ENCODE peak calls at places on chromosomes 13 and 19, in six cellular contexts. One of them, this sample, is unnamed.

GRCh38 chr13:50379584-50379983 is 364.3 kb downstream of the KCNRG start:
- DNase-seq in spleen: no peak
- DNase-seq in left ventricle myocardium inferior: no peak
- DNase-seq in omental fat pad: no peak
- DNase-seq in tibial nerve: no peak
- DNase-seq in endodermal cell: no peak
- DNase-seq in this sample: no peak

GRCh38 chr19:41792513-41793413 is 3.6 kb upstream of the CEACAM3 start:
- DNase-seq in endodermal cell: peak; percentile 85
- DNase-seq in spleen: peak; percentile 90
- DNase-seq in tibial nerve: no peak
- DNase-seq in left ventricle myocardium inferior: peak; percentile 27
- DNase-seq in omental fat pad: no peak
- DNase-seq in this sample: peak; percentile 49

GRCh38 chr19:35347171-35347929 is at the start of gene FFAR1:
- DNase-seq in spleen: peak; percentile 81
- DNase-seq in endodermal cell: peak; percentile 13
- DNase-seq in tibial nerve: no peak
- DNase-seq in left ventricle myocardium inferior: no peak
- DNase-seq in omental fat pad: peak; percentile 18
- DNase-seq in this sample: peak; percentile 78

GRCh38 chr13:85148009-85148408 is 651.2 kb downstream of the SLITRK6 start:
- DNase-seq in spleen: no peak
- DNase-seq in omental fat pad: no peak
- DNase-seq in tibial nerve: no peak
- DNase-seq in left ventricle myocardium inferior: no peak
- DNase-seq in endodermal cell: peak; percentile 48
- DNase-seq in this sample: no peak

GRCh38 chr13:96223231-96223630 is 133.3 kb downstream of the HS6ST3 start:
- DNase-seq in omental fat pad: no peak
- DNase-seq in left ventricle myocardium inferior: peak; percentile 14
- DNase-seq in endodermal cell: no peak
- DNase-seq in spleen: no peak
- DNase-seq in tibial nerve: no peak
- DNase-seq in this sample: no peak

GRCh38 chr13:90947976-90948375 is 399.5 kb upstream of the MIR17HG start:
- DNase-seq in omental fat pad: no peak
- DNase-seq in tibial nerve: no peak
- DNase-seq in spleen: no peak
- DNase-seq in left ventricle myocardium inferior: no peak
- DNase-seq in endodermal cell: no peak
- DNase-seq in this sample: no peak

GRCh38 chr13:51856027-51856736 is 5.6 kb upstream of the CCDC70 start:
- DNase-seq in omental fat pad: no peak
- DNase-seq in spleen: no peak
- DNase-seq in left ventricle myocardium inferior: no peak
- DNase-seq in tibial nerve: no peak
- DNase-seq in endodermal cell: no peak
- DNase-seq in this sample: no peak

GRCh38 chr19:428144-428543 is 19.2 kb upstream of the C2CD4C start:
- DNase-seq in left ventricle myocardium inferior: no peak
- DNase-seq in endodermal cell: no peak
- DNase-seq in spleen: no peak
- DNase-seq in tibial nerve: no peak
- DNase-seq in omental fat pad: no peak
- DNase-seq in this sample: no peak

GRCh38 chr13:81565849-81566248 is 1224.9 kb upstream of the SPRY2 start:
- DNase-seq in omental fat pad: no peak
- DNase-seq in endodermal cell: no peak
- DNase-seq in tibial nerve: no peak
- DNase-seq in left ventricle myocardium inferior: no peak
- DNase-seq in spleen: no peak
- DNase-seq in this sample: no peak

GRCh38 chr19:46067691-46068090 is 26.9 kb upstream of the IGFL4 start:
- DNase-seq in left ventricle myocardium inferior: no peak
- DNase-seq in tibial nerve: no peak
- DNase-seq in omental fat pad: no peak
- DNase-seq in spleen: no peak
- DNase-seq in endodermal cell: no peak
- DNase-seq in this sample: no peak

GRCh38 chr13:46698910-46699460 is 98.0 kb downstream of the ESD start:
- DNase-seq in spleen: no peak
- DNase-seq in endodermal cell: no peak
- DNase-seq in tibial nerve: no peak
- DNase-seq in left ventricle myocardium inferior: no peak
- DNase-seq in omental fat pad: no peak
- DNase-seq in this sample: no peak

GRCh38 chr19:34994643-34995471 is 5.3 kb upstream of the GRAMD1A start:
- DNase-seq in endodermal cell: peak; percentile 32
- DNase-seq in omental fat pad: no peak
- DNase-seq in tibial nerve: no peak
- DNase-seq in left ventricle myocardium inferior: no peak
- DNase-seq in spleen: peak; percentile 73
- DNase-seq in this sample: no peak

GRCh38 chr13:66069570-66069969 is 1160.6 kb downstream of the PCDH9 start:
- DNase-seq in tibial nerve: no peak
- DNase-seq in omental fat pad: no peak
- DNase-seq in left ventricle myocardium inferior: no peak
- DNase-seq in endodermal cell: no peak
- DNase-seq in spleen: no peak
- DNase-seq in this sample: no peak

GRCh38 chr13:113863511-113864302 is at the start of gene GAS6:
- DNase-seq in left ventricle myocardium inferior: peak; percentile 82
- DNase-seq in spleen: no peak
- DNase-seq in omental fat pad: peak; percentile 17
- DNase-seq in tibial nerve: no peak
- DNase-seq in endodermal cell: peak; percentile 78
- DNase-seq in this sample: peak; percentile 49

GRCh38 chr13:103097366-103097928 is 31.2 kb upstream of the SLC10A2 start:
- DNase-seq in endodermal cell: no peak
- DNase-seq in left ventricle myocardium inferior: no peak
- DNase-seq in tibial nerve: no peak
- DNase-seq in omental fat pad: no peak
- DNase-seq in spleen: no peak
- DNase-seq in this sample: no peak

GRCh38 chr13:22214184-22214583 is 543.3 kb downstream of the FGF9 start:
- DNase-seq in omental fat pad: no peak
- DNase-seq in tibial nerve: no peak
- DNase-seq in endodermal cell: no peak
- DNase-seq in spleen: no peak
- DNase-seq in left ventricle myocardium inferior: no peak
- DNase-seq in this sample: no peak

GRCh38 chr19:50224986-50225747 is 21.7 kb downstream of the MYH14 start:
- DNase-seq in tibial nerve: no peak
- DNase-seq in omental fat pad: no peak
- DNase-seq in endodermal cell: no peak
- DNase-seq in spleen: no peak
- DNase-seq in left ventricle myocardium inferior: peak; percentile 50
- DNase-seq in this sample: no peak

GRCh38 chr13:63481334-63481733 is 2065.7 kb upstream of the PCDH20 start:
- DNase-seq in spleen: no peak
- DNase-seq in omental fat pad: no peak
- DNase-seq in left ventricle myocardium inferior: no peak
- DNase-seq in endodermal cell: no peak
- DNase-seq in tibial nerve: no peak
- DNase-seq in this sample: no peak

GRCh38 chr19:55257461-55258411 is 1.1 kb downstream of the PPP6R1 start:
- DNase-seq in omental fat pad: no peak
- DNase-seq in endodermal cell: peak; percentile 68
- DNase-seq in tibial nerve: no peak
- DNase-seq in left ventricle myocardium inferior: no peak
- DNase-seq in spleen: peak; percentile 83
- DNase-seq in this sample: no peak

GRCh38 chr19:4304509-4305252 is at the start of gene FSD1:
- DNase-seq in left ventricle myocardium inferior: no peak
- DNase-seq in spleen: no peak
- DNase-seq in omental fat pad: no peak
- DNase-seq in endodermal cell: peak; percentile 92
- DNase-seq in tibial nerve: no peak
- DNase-seq in this sample: peak; percentile 94

GRCh38 chr13:79936368-79937136 is 404.4 kb downstream of the SPRY2 start:
- DNase-seq in tibial nerve: no peak
- DNase-seq in left ventricle myocardium inferior: no peak
- DNase-seq in spleen: no peak
- DNase-seq in endodermal cell: no peak
- DNase-seq in omental fat pad: no peak
- DNase-seq in this sample: no peak

GRCh38 chr13:113406321-113407102 is 42.6 kb upstream of the GRTP1 start:
- DNase-seq in endodermal cell: peak; percentile 44
- DNase-seq in left ventricle myocardium inferior: no peak
- DNase-seq in omental fat pad: no peak
- DNase-seq in spleen: peak; percentile 61
- DNase-seq in tibial nerve: peak; percentile 2
- DNase-seq in this sample: no peak

GRCh38 chr13:30173301-30173605 is 134.1 kb downstream of the KATNAL1 start:
- DNase-seq in spleen: no peak
- DNase-seq in omental fat pad: no peak
- DNase-seq in endodermal cell: no peak
- DNase-seq in left ventricle myocardium inferior: no peak
- DNase-seq in tibial nerve: no peak
- DNase-seq in this sample: no peak

GRCh38 chr13:67990868-67991267 is 760.7 kb upstream of the PCDH9 start:
- DNase-seq in endodermal cell: no peak
- DNase-seq in spleen: no peak
- DNase-seq in tibial nerve: no peak
- DNase-seq in omental fat pad: no peak
- DNase-seq in left ventricle myocardium inferior: no peak
- DNase-seq in this sample: no peak

GRCh38 chr13:75785130-75785529 is 149.0 kb downstream of the LMO7 start:
- DNase-seq in spleen: no peak
- DNase-seq in left ventricle myocardium inferior: no peak
- DNase-seq in tibial nerve: no peak
- DNase-seq in endodermal cell: no peak
- DNase-seq in omental fat pad: no peak
- DNase-seq in this sample: no peak

GRCh38 chr13:40271931-40272775 is 394.3 kb downstream of the FOXO1 start:
- DNase-seq in tibial nerve: peak; percentile 80
- DNase-seq in omental fat pad: no peak
- DNase-seq in left ventricle myocardium inferior: peak; percentile 67
- DNase-seq in spleen: no peak
- DNase-seq in endodermal cell: peak; percentile 57
- DNase-seq in this sample: no peak

DNA sequence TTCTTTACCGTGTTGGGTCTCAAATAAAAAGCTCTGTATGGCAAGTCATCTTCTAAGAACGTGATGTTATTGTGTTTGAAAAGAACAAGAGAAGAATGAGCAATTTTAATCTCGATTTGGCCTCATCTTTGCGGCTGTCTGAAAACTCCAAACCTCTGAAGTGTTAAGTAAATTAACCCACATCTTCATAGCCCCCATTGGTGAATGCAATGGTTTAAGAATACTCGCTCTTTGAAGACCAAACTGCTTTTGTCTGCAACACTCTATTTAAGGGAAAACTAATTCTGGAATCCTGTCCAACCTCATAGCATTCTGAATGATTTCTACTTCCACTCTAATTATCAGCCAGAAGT is 56.9 kb upstream of the SCEL start:
- DNase-seq in omental fat pad: no peak
- DNase-seq in tibial nerve: no peak
- DNase-seq in spleen: no peak
- DNase-seq in endodermal cell: no peak
- DNase-seq in left ventricle myocardium inferior: no peak
- DNase-seq in this sample: no peak
- TF ChIP-seq CTCF in omental fat pad: no peak
- TF ChIP-seq CTCF in tibial nerve: peak; percentile 3
- TF ChIP-seq CTCF in spleen: no peak
- TF ChIP-seq CTCF in endodermal cell: peak; percentile 7
- TF ChIP-seq CTCF in left ventricle myocardium inferior: no peak
- TF ChIP-seq CTCF in this sample: no peak

DNA sequence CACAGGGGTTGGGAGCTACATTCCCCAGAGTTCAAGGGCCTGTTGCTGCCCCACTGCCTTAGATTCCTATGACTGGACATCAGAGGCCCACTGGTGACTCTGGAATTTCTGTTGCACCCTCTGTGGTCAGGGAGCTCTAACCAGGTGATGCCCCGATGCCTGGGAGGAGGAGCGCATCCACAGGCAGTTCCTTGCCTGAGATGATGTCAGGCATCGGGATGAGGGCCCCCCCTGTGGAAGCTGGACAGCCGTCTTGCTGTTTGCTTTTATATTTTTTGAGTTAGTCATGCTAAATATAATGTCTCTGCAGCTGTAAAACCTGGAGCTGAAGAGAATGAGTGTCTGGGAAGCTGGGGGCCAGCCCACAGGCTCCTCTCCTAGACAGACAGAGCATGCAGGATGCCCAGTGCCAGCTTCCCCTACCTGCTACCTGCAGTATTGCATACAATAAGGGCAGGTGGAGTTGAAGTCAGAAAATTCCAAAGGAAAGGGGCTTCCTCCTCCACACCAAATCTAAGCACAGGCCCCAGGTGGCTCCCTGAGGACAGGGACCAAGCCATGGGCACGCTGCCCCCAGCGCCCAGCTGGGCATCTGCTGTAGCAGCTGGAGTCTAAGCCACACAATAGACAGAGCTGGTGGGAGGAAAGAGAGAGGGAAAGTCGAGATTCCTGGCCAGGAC is 16.2 kb downstream of the COL4A2 start:
- DNase-seq in endodermal cell: peak; percentile 71
- DNase-seq in tibial nerve: no peak
- DNase-seq in omental fat pad: no peak
- DNase-seq in left ventricle myocardium inferior: no peak
- DNase-seq in spleen: no peak
- DNase-seq in this sample: no peak
- TF ChIP-seq CTCF in endodermal cell: peak; percentile 68
- TF ChIP-seq CTCF in tibial nerve: no peak
- TF ChIP-seq CTCF in omental fat pad: no peak
- TF ChIP-seq CTCF in left ventricle myocardium inferior: peak; percentile 18
- TF ChIP-seq CTCF in spleen: no peak
- TF ChIP-seq CTCF in this sample: no peak

GRCh38 chr13:41812237-41812636 is 148.7 kb downstream of the VWA8 start:
- DNase-seq in left ventricle myocardium inferior: no peak
- DNase-seq in spleen: no peak
- DNase-seq in omental fat pad: no peak
- DNase-seq in tibial nerve: no peak
- DNase-seq in endodermal cell: no peak
- DNase-seq in this sample: no peak
- TF ChIP-seq CTCF in left ventricle myocardium inferior: no peak
- TF ChIP-seq CTCF in spleen: no peak
- TF ChIP-seq CTCF in omental fat pad: no peak
- TF ChIP-seq CTCF in tibial nerve: no peak
- TF ChIP-seq CTCF in endodermal cell: no peak
- TF ChIP-seq CTCF in this sample: no peak

DNA sequence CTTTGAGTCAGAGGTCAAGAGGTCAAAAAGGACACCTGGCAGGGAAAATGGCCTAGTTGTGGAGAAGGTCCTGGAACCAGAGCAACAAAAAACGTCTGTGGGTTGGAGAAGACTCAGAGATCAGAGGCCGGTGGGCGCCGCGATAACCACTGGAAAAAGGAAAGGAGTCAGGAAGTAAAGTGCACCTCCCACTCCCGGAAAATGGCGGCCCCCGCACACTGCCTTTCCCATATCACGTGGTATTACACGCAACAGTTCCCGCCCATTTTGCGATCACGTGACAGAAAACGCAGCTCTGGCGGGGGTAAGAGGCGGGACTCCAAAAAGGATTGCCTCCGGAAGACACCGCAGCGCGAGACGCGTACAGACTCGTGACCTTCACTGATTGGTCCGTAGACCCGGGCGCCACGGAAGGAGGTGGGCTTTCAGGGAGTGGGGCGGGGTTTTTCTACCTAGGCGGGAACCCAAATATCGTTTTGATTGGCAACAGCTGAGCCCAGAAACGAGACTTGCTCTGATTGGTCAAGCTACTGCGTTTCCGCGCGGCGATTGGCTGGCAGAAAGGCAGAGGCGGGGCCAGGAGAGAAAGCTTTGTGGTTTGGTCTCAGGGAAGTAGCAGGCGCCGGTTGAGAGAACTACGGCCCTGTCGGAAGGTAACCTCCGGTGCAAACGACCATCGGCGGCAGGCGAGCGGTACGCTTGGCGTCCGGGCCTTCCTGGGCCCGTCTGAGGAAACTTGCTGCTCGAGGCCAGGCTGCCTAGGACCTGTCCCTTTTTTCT is at the start of gene ACTMAP:
- DNase-seq in tibial nerve: peak; percentile 99
- DNase-seq in omental fat pad: peak; percentile 98
- DNase-seq in endodermal cell: peak; percentile 100
- DNase-seq in left ventricle myocardium inferior: peak; percentile 99
- DNase-seq in spleen: peak; percentile 99
- DNase-seq in this sample: peak; percentile 99
- TF ChIP-seq CTCF in tibial nerve: peak; percentile 35
- TF ChIP-seq CTCF in omental fat pad: no peak
- TF ChIP-seq CTCF in endodermal cell: no peak
- TF ChIP-seq CTCF in left ventricle myocardium inferior: no peak
- TF ChIP-seq CTCF in spleen: peak; percentile 6
- TF ChIP-seq CTCF in this sample: no peak

This sample was measured in GM10248.